ENCODE peak calls at places on chromosome 15, in five cellular contexts. One of them, this sample, is unnamed.
A peak's percentile ranks its signal among the peaks of the same experiment; 100 is the strongest.

GRCh38 chr15:28456476-28457395 is 76.0 kb downstream of the GOLGA8G start:
- DNase-seq in stimulated activated CD8-positive, alpha-beta memory T cell treated with anti-CD3 and anti-CD28 coated beads, Interleukin-7, amount 100 ng/mL, for 24 hours: no peak
- DNase-seq in gastrocnemius medialis: peak; percentile 15
- DNase-seq in body of pancreas: peak; percentile 5
- DNase-seq in type B pancreatic cell: peak; percentile 73
- DNase-seq in this sample: no peak

GRCh38 chr15:52385670-52386069 is 90.1 kb upstream of the MYO5C start:
- DNase-seq in stimulated activated CD8-positive, alpha-beta memory T cell treated with anti-CD3 and anti-CD28 coated beads, Interleukin-7, amount 100 ng/mL, for 24 hours: no peak
- DNase-seq in gastrocnemius medialis: no peak
- DNase-seq in body of pancreas: no peak
- DNase-seq in type B pancreatic cell: no peak
- DNase-seq in this sample: no peak

GRCh38 chr15:41820791-41821423 is 7.0 kb upstream of the JMJD7 start:
- DNase-seq in stimulated activated CD8-positive, alpha-beta memory T cell treated with anti-CD3 and anti-CD28 coated beads, Interleukin-7, amount 100 ng/mL, for 24 hours: no peak
- DNase-seq in gastrocnemius medialis: no peak
- DNase-seq in body of pancreas: peak; percentile 91
- DNase-seq in type B pancreatic cell: no peak
- DNase-seq in this sample: no peak

GRCh38 chr15:66883322-66883911 is 181.4 kb downstream of the SMAD6 start:
- DNase-seq in stimulated activated CD8-positive, alpha-beta memory T cell treated with anti-CD3 and anti-CD28 coated beads, Interleukin-7, amount 100 ng/mL, for 24 hours: no peak
- DNase-seq in gastrocnemius medialis: peak; percentile 89
- DNase-seq in body of pancreas: peak; percentile 83
- DNase-seq in type B pancreatic cell: peak; percentile 77
- DNase-seq in this sample: no peak

GRCh38 chr15:65032823-65033537 is 3.5 kb upstream of the MTFMT start:
- DNase-seq in stimulated activated CD8-positive, alpha-beta memory T cell treated with anti-CD3 and anti-CD28 coated beads, Interleukin-7, amount 100 ng/mL, for 24 hours: no peak
- DNase-seq in gastrocnemius medialis: peak; percentile 51
- DNase-seq in body of pancreas: peak; percentile 70
- DNase-seq in type B pancreatic cell: no peak
- DNase-seq in this sample: peak; percentile 90

GRCh38 chr15:41827880-41828746 is at the start of gene JMJD7:
- DNase-seq in stimulated activated CD8-positive, alpha-beta memory T cell treated with anti-CD3 and anti-CD28 coated beads, Interleukin-7, amount 100 ng/mL, for 24 hours: peak; percentile 96
- DNase-seq in gastrocnemius medialis: peak; percentile 88
- DNase-seq in body of pancreas: peak; percentile 96
- DNase-seq in type B pancreatic cell: peak; percentile 96
- DNase-seq in this sample: peak; percentile 92

GRCh38 chr15:77033729-77034619 is 36.9 kb downstream of the TSPAN3 start:
- DNase-seq in stimulated activated CD8-positive, alpha-beta memory T cell treated with anti-CD3 and anti-CD28 coated beads, Interleukin-7, amount 100 ng/mL, for 24 hours: no peak
- DNase-seq in gastrocnemius medialis: peak; percentile 9
- DNase-seq in body of pancreas: peak; percentile 3
- DNase-seq in type B pancreatic cell: peak; percentile 66
- DNase-seq in this sample: no peak

GRCh38 chr15:71545223-71545760 is 265.1 kb upstream of the NR2E3 start:
- DNase-seq in stimulated activated CD8-positive, alpha-beta memory T cell treated with anti-CD3 and anti-CD28 coated beads, Interleukin-7, amount 100 ng/mL, for 24 hours: no peak
- DNase-seq in gastrocnemius medialis: no peak
- DNase-seq in body of pancreas: no peak
- DNase-seq in type B pancreatic cell: no peak
- DNase-seq in this sample: no peak

GRCh38 chr15:47959617-47960398 is 161.0 kb upstream of the SLC24A5 start:
- DNase-seq in stimulated activated CD8-positive, alpha-beta memory T cell treated with anti-CD3 and anti-CD28 coated beads, Interleukin-7, amount 100 ng/mL, for 24 hours: no peak
- DNase-seq in gastrocnemius medialis: no peak
- DNase-seq in body of pancreas: no peak
- DNase-seq in type B pancreatic cell: no peak
- DNase-seq in this sample: no peak

GRCh38 chr15:81410318-81410753 is 36.3 kb upstream of the TMC3 start:
- DNase-seq in stimulated activated CD8-positive, alpha-beta memory T cell treated with anti-CD3 and anti-CD28 coated beads, Interleukin-7, amount 100 ng/mL, for 24 hours: no peak
- DNase-seq in gastrocnemius medialis: peak; percentile 68
- DNase-seq in body of pancreas: peak; percentile 9
- DNase-seq in type B pancreatic cell: no peak
- DNase-seq in this sample: peak; percentile 88

GRCh38 chr15:99016680-99017321 is 9.2 kb upstream of the PGPEP1L start:
- DNase-seq in stimulated activated CD8-positive, alpha-beta memory T cell treated with anti-CD3 and anti-CD28 coated beads, Interleukin-7, amount 100 ng/mL, for 24 hours: no peak
- DNase-seq in gastrocnemius medialis: peak; percentile 51
- DNase-seq in body of pancreas: no peak
- DNase-seq in type B pancreatic cell: no peak
- DNase-seq in this sample: peak; percentile 53

GRCh38 chr15:68691667-68692066 is 112.9 kb downstream of the CORO2B start:
- DNase-seq in stimulated activated CD8-positive, alpha-beta memory T cell treated with anti-CD3 and anti-CD28 coated beads, Interleukin-7, amount 100 ng/mL, for 24 hours: no peak
- DNase-seq in gastrocnemius medialis: no peak
- DNase-seq in body of pancreas: peak; percentile 45
- DNase-seq in type B pancreatic cell: no peak
- DNase-seq in this sample: peak; percentile 78

GRCh38 chr15:36024066-36024465 is 478.1 kb upstream of the DPH6 start:
- DNase-seq in stimulated activated CD8-positive, alpha-beta memory T cell treated with anti-CD3 and anti-CD28 coated beads, Interleukin-7, amount 100 ng/mL, for 24 hours: no peak
- DNase-seq in gastrocnemius medialis: no peak
- DNase-seq in body of pancreas: no peak
- DNase-seq in type B pancreatic cell: no peak
- DNase-seq in this sample: peak; percentile 15

GRCh38 chr15:26298010-26298661 is 435.0 kb upstream of the ATP10A start:
- DNase-seq in stimulated activated CD8-positive, alpha-beta memory T cell treated with anti-CD3 and anti-CD28 coated beads, Interleukin-7, amount 100 ng/mL, for 24 hours: no peak
- DNase-seq in gastrocnemius medialis: no peak
- DNase-seq in body of pancreas: no peak
- DNase-seq in type B pancreatic cell: no peak
- DNase-seq in this sample: no peak

GRCh38 chr15:62067448-62068044 is 769 bp downstream of the C2CD4A start:
- DNase-seq in stimulated activated CD8-positive, alpha-beta memory T cell treated with anti-CD3 and anti-CD28 coated beads, Interleukin-7, amount 100 ng/mL, for 24 hours: no peak
- DNase-seq in gastrocnemius medialis: no peak
- DNase-seq in body of pancreas: peak; percentile 59
- DNase-seq in type B pancreatic cell: no peak
- DNase-seq in this sample: peak; percentile 53

GRCh38 chr15:91904942-91905341 is 51.4 kb downstream of the SLCO3A1 start:
- DNase-seq in stimulated activated CD8-positive, alpha-beta memory T cell treated with anti-CD3 and anti-CD28 coated beads, Interleukin-7, amount 100 ng/mL, for 24 hours: no peak
- DNase-seq in gastrocnemius medialis: no peak
- DNase-seq in body of pancreas: no peak
- DNase-seq in type B pancreatic cell: no peak
- DNase-seq in this sample: no peak

GRCh38 chr15:83308671-83309070 is 24.2 kb upstream of the BNC1 start:
- DNase-seq in stimulated activated CD8-positive, alpha-beta memory T cell treated with anti-CD3 and anti-CD28 coated beads, Interleukin-7, amount 100 ng/mL, for 24 hours: no peak
- DNase-seq in gastrocnemius medialis: no peak
- DNase-seq in body of pancreas: no peak
- DNase-seq in type B pancreatic cell: no peak
- DNase-seq in this sample: no peak

GRCh38 chr15:101434032-101434920 is 55.2 kb downstream of the PCSK6 start:
- DNase-seq in stimulated activated CD8-positive, alpha-beta memory T cell treated with anti-CD3 and anti-CD28 coated beads, Interleukin-7, amount 100 ng/mL, for 24 hours: no peak
- DNase-seq in gastrocnemius medialis: no peak
- DNase-seq in body of pancreas: no peak
- DNase-seq in type B pancreatic cell: no peak
- DNase-seq in this sample: no peak

GRCh38 chr15:31079519-31079918 is 22.0 kb downstream of the TRPM1 start:
- DNase-seq in stimulated activated CD8-positive, alpha-beta memory T cell treated with anti-CD3 and anti-CD28 coated beads, Interleukin-7, amount 100 ng/mL, for 24 hours: no peak
- DNase-seq in gastrocnemius medialis: no peak
- DNase-seq in body of pancreas: no peak
- DNase-seq in type B pancreatic cell: no peak
- DNase-seq in this sample: no peak

GRCh38 chr15:71788646-71789579 is 21.4 kb upstream of the NR2E3 start:
- DNase-seq in stimulated activated CD8-positive, alpha-beta memory T cell treated with anti-CD3 and anti-CD28 coated beads, Interleukin-7, amount 100 ng/mL, for 24 hours: no peak
- DNase-seq in gastrocnemius medialis: no peak
- DNase-seq in body of pancreas: no peak
- DNase-seq in type B pancreatic cell: peak; percentile 43
- DNase-seq in this sample: no peak

GRCh38 chr15:52143862-52144261 is 31.3 kb upstream of the BCL2L10 start:
- DNase-seq in stimulated activated CD8-positive, alpha-beta memory T cell treated with anti-CD3 and anti-CD28 coated beads, Interleukin-7, amount 100 ng/mL, for 24 hours: no peak
- DNase-seq in gastrocnemius medialis: no peak
- DNase-seq in body of pancreas: no peak
- DNase-seq in type B pancreatic cell: no peak
- DNase-seq in this sample: no peak

GRCh38 chr15:68991723-68992122 is 22.8 kb upstream of the NOX5 start:
- DNase-seq in stimulated activated CD8-positive, alpha-beta memory T cell treated with anti-CD3 and anti-CD28 coated beads, Interleukin-7, amount 100 ng/mL, for 24 hours: no peak
- DNase-seq in gastrocnemius medialis: no peak
- DNase-seq in body of pancreas: peak; percentile 51
- DNase-seq in type B pancreatic cell: no peak
- DNase-seq in this sample: peak; percentile 98

GRCh38 chr15:95741830-95742229 is 588.7 kb upstream of the NR2F2 start:
- DNase-seq in stimulated activated CD8-positive, alpha-beta memory T cell treated with anti-CD3 and anti-CD28 coated beads, Interleukin-7, amount 100 ng/mL, for 24 hours: no peak
- DNase-seq in gastrocnemius medialis: no peak
- DNase-seq in body of pancreas: no peak
- DNase-seq in type B pancreatic cell: no peak
- DNase-seq in this sample: no peak

GRCh38 chr15:93035953-93036810 is 52.8 kb downstream of the RGMA start:
- DNase-seq in stimulated activated CD8-positive, alpha-beta memory T cell treated with anti-CD3 and anti-CD28 coated beads, Interleukin-7, amount 100 ng/mL, for 24 hours: no peak
- DNase-seq in gastrocnemius medialis: peak; percentile 51
- DNase-seq in body of pancreas: peak; percentile 62
- DNase-seq in type B pancreatic cell: no peak
- DNase-seq in this sample: peak; percentile 85